ENCODE peak calls at places on chromosomes 6 and 20, in five cellular contexts. T is mesenchymal stem cell, I is neuronal stem cell, Q is H9, X is H1. Y is an unnamed sample.

GRCh38 chr20:49318430-49319203 is 40.8 kb upstream of the ZNFX1 start:
- DNase-seq in X (no peak), I (no peak), T (no peak), Q (peak; percentile 60), Y (no peak)

GRCh38 chr20:23641936-23642751 is 4.4 kb upstream of the CST3 start:
- DNase-seq in T (peak; percentile 93), I (no peak), X (no peak), Q (no peak), Y (peak; percentile 54)

GRCh38 chr6:35385457-35386202 is 43.3 kb downstream of the PPARD start:
- DNase-seq in T (no peak), I (no peak), Q (no peak), X (no peak), Y (no peak)

GRCh38 chr20:19976595-19977372 is 40.4 kb upstream of the NAA20 start:
- DNase-seq in X (peak; percentile 50), Q (no peak), T (peak; percentile 80), I (no peak), Y (no peak)

GRCh38 chr20:23245553-23246128 is 105.0 kb upstream of the NXT1 start:
- DNase-seq in Q (peak; percentile 78), X (no peak), I (no peak), T (peak; percentile 65), Y (no peak)

GRCh38 chr6:40349092-40349491 is 238.1 kb downstream of the LRFN2 start:
- DNase-seq in X (no peak), Q (peak; percentile 27), T (peak; percentile 24), I (no peak), Y (no peak)

GRCh38 chr6:814378-815347 is 121.7 kb upstream of the EXOC2 start:
- DNase-seq in I (no peak), Q (no peak), T (no peak), X (no peak), Y (no peak)

GRCh38 chr6:119209452-119210205 is 131.2 kb upstream of the FAM184A start:
- DNase-seq in X (no peak), T (peak; percentile 56), Q (no peak), I (no peak), Y (peak; percentile 53)

DNA sequence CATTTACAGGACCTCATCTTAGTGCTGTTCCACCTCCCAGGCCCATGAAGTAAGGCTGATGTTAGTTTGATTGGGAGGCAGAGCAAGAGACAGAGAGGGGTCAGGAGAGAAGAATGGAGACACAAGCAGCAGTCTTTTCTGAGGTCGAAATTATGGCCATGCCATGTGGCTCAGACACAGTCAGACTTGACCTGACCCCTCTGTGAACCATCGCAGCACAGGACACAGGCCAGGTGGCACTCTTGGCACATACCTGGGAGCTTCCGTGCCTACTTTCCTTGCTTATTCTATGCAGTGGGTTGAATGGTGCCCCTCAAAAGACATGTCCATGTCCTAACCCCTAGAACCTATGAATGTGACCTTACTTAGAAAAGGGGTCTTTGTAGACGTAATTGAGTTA is 254.9 kb downstream of the MAFB start:
- DNase-seq in T (no peak), I (no peak), Q (no peak), X (no peak), Y (no peak)
- H2AK5ac ChIP-seq in T (no peak overlapping the region), I (no peak overlapping the region), Q (no peak overlapping the region), X (no peak overlapping the region), Y (peak overlapping the region; percentile 13)

GRCh38 chr6:34059136-34059731 is 86.7 kb downstream of the GRM4 start:
- DNase-seq in I (no peak), X (no peak), T (no peak), Q (no peak), Y (no peak)
- H2BK12ac ChIP-seq in I (no peak overlapping the region), X (no peak overlapping the region), T (no peak overlapping the region), Q (no peak overlapping the region), Y (no peak overlapping the region)

DNA sequence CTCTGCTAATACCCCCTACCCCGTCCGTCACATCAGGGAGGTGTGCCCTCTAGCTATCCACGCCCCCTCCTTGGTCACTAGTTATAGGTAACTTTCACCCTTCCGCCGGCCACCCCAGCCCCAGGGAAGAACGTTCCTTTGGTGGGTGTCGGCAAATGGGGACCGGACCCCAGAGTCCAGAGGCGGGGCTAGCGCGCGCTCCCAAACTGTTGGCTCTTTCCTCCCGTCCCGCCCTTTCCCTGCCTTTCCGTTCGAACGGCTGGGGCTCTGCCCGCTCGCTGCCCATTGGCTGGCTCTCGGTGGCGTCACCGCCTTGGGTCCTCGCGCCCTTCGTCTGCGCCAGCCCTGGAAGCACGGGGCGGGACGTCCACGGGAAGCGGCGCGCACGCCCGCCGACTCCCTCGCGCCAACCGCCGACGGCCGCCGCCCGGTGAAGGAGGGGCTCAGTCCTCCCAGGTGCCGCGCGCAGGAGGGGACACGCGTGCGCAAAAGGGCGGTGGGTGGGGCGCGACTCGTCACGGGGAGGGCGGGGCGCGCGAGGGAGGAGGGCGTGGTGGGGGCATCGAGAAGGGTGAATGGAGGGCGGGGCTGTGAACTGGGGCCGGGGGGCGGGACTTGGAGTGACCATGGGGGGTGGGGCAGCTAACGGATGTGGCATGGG is 634 bp upstream of the PHF1 start:
- DNase-seq in X (peak; percentile 89), T (peak; percentile 98), I (peak; percentile 99), Q (peak; percentile 99), Y (peak; percentile 99)
- H2BK120ac ChIP-seq in X (no peak overlapping the region), T (peak overlapping the region; percentile 86), I (no peak overlapping the region), Q (no peak overlapping the region), Y (no peak overlapping the region)

GRCh38 chr6:3881722-3882421 is 32.7 kb downstream of the FAM50B start:
- DNase-seq in Q (no peak), T (no peak), X (no peak), I (no peak), Y (no peak)

GRCh38 chr6:3879194-3879952 is 30.2 kb downstream of the FAM50B start:
- DNase-seq in Q (no peak), X (no peak), I (no peak), T (no peak), Y (no peak)

GRCh38 chr6:3876866-3877265 is 27.7 kb downstream of the FAM50B start:
- DNase-seq in Q (no peak), T (no peak), I (no peak), X (no peak), Y (no peak)

GRCh38 chr6:3876131-3876530 is 27.0 kb downstream of the FAM50B start:
- DNase-seq in I (no peak), Q (no peak), X (no peak), T (peak; percentile 10), Y (no peak)

GRCh38 chr6:3878048-3878666 is 29.0 kb downstream of the FAM50B start:
- DNase-seq in T (no peak), I (no peak), X (no peak), Q (no peak), Y (no peak)
- H2AK5ac ChIP-seq in T (no peak overlapping the region), I (no peak overlapping the region), X (no peak overlapping the region), Q (no peak overlapping the region), Y (no peak overlapping the region)

GRCh38 chr20:52890130-52890529 is 82.0 kb upstream of the TSHZ2 start:
- DNase-seq in T (no peak), Q (no peak), X (no peak), I (no peak), Y (no peak)

GRCh38 chr20:52889225-52889624 is 82.9 kb upstream of the TSHZ2 start:
- DNase-seq in X (no peak), Q (no peak), T (peak; percentile 38), I (no peak), Y (peak; percentile 95)

GRCh38 chr20:52892023-52892422 is 80.1 kb upstream of the TSHZ2 start:
- DNase-seq in T (no peak), X (no peak), I (no peak), Q (no peak), Y (no peak)

GRCh38 chr20:52893498-52893897 is 78.7 kb upstream of the TSHZ2 start:
- DNase-seq in I (no peak), T (no peak), X (no peak), Q (no peak), Y (no peak)

DNA sequence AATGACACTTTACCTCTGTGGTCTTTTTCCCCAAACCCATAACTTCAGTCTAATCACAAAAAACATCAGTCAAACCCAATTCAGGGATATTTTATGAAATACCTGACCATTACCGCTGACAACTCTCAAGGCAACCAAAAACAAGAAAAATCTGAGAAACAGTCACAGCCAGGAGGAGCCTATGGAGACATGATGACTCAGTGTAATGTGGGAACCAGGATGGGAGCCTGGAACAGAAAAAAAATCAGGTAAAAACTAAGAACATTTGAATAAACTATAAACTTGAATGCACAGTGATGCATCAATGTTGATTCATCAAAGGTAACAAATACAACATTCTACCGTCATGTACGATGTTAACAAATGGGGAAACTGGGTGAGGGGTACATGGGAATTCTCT is 84.1 kb upstream of the TSHZ2 start:
- DNase-seq in Q (no peak), T (no peak), X (no peak), I (no peak), Y (no peak)
- H2BK12ac ChIP-seq in Q (no peak overlapping the region), T (no peak overlapping the region), X (no peak overlapping the region), I (no peak overlapping the region), Y (no peak overlapping the region)

DNA sequence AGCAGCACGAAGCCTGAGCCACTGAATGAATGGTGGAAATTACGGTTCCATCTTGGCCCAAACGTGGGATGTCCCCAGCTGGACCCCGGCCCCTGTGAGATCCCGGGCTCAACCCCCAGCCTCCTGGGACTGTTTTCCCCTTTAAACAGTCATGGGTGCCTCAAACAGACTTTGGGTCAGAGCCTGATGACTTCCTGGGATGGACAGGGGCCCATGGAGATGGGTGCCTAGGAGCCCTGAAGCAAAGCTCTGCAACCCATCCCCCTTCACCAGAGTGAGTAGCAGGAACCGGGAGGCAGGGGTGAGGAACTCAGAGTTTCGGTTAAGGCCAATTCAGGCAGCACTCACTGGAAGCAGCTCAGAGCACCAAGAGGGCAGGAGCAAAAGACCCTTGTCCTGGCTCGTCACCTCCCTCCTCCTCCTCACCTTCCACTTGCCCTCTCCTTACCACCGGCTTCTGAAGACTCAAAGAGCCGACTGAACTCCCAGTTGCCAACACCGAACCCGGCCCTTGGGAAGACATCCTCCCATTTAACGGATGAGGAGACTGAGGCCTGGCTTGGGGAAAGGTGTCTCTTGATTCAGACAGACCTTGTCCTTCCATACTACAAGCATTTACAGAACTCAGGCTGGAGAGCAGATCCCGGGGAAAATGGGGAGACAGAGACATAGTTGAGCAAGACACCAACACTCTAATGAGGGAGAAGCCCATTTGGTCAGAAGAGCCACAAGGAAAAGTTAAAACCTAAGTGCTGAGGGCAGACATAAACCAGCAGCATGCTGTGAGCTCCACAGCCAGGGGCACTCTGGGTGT is 14.9 kb upstream of the TLDC2 start:
- DNase-seq in I (no peak), T (no peak), X (no peak), Q (no peak), Y (no peak)
- H2BK120ac ChIP-seq in I (no peak overlapping the region), T (no peak overlapping the region), X (no peak overlapping the region), Q (no peak overlapping the region), Y (no peak overlapping the region)

DNA sequence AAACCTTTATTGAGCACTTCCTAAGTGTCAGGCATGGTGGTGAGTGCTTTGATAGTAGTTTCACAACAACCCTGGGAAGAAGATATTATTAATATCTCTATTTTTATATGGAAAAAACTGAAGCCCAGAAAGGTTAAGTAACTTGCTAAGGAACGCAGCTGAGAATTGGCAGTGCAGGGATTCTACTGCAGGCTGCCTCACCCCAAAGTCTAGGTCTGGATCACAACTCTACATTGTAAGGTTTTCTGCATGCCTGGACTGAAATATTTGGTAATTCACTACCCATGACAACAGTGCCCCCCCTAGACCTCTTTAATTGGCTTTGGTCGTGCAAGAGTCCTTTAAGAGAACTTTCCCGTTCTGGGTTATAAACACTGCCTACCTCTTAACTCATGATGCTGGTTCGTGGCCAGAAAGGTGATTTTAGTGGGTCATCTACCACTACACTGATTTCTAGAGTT is 67.1 kb upstream of the KCNQ5 start:
- DNase-seq in Q (no peak), X (no peak), T (no peak), I (no peak), Y (no peak)
- H2AK5ac ChIP-seq in Q (no peak overlapping the region), X (no peak overlapping the region), T (no peak overlapping the region), I (no peak overlapping the region), Y (no peak overlapping the region)

GRCh38 chr6:11140061-11140460 is 28.5 kb upstream of the ERVFRD-1 start:
- DNase-seq in Q (no peak), I (no peak), T (peak; percentile 78), X (no peak), Y (peak; percentile 24)
- H2BK12ac ChIP-seq in Q (no peak overlapping the region), I (no peak overlapping the region), T (no peak overlapping the region), X (no peak overlapping the region), Y (no peak overlapping the region)